ENCODE peak calls at places on chromosome 17, in nine cellular contexts. One of them, this sample, is unnamed.

GRCh38 chr17:31509095-31509804 is 117.8 kb downstream of the RAB11FIP4 start:
- DNase-seq in fibroblast of pulmonary artery: no peak
- DNase-seq in HL-60: no peak
- DNase-seq in kidney epithelial cell: no peak
- DNase-seq in right lobe of liver: no peak
- DNase-seq in heart right ventricle: no peak
- DNase-seq in gastrocnemius medialis: no peak
- DNase-seq in PC-3: no peak
- DNase-seq in ovary: no peak
- DNase-seq in this sample: no peak

GRCh38 chr17:61486135-61487120 is 34.2 kb downstream of the TBX4 start:
- DNase-seq in fibroblast of pulmonary artery: no peak
- DNase-seq in HL-60: no peak
- DNase-seq in kidney epithelial cell: no peak
- DNase-seq in right lobe of liver: no peak
- DNase-seq in heart right ventricle: no peak
- DNase-seq in gastrocnemius medialis: no peak
- DNase-seq in PC-3: no peak
- DNase-seq in ovary: no peak
- DNase-seq in this sample: peak; percentile 56

GRCh38 chr17:64256913-64257807 is 5.9 kb downstream of the TEX2 start:
- DNase-seq in fibroblast of pulmonary artery: peak; percentile 28
- DNase-seq in HL-60: no peak
- DNase-seq in kidney epithelial cell: no peak
- DNase-seq in right lobe of liver: no peak
- DNase-seq in heart right ventricle: no peak
- DNase-seq in gastrocnemius medialis: no peak
- DNase-seq in PC-3: no peak
- DNase-seq in ovary: no peak
- DNase-seq in this sample: no peak

GRCh38 chr17:77425791-77426641 is 285.2 kb downstream of the SEC14L1 start:
- DNase-seq in fibroblast of pulmonary artery: peak; percentile 77
- DNase-seq in HL-60: no peak
- DNase-seq in kidney epithelial cell: no peak
- DNase-seq in right lobe of liver: no peak
- DNase-seq in heart right ventricle: no peak
- DNase-seq in gastrocnemius medialis: no peak
- DNase-seq in PC-3: peak; percentile 72
- DNase-seq in ovary: peak; percentile 48
- DNase-seq in this sample: no peak

GRCh38 chr17:73823684-73824083 is 179.4 kb upstream of the SDK2 start:
- DNase-seq in fibroblast of pulmonary artery: no peak
- DNase-seq in HL-60: no peak
- DNase-seq in kidney epithelial cell: no peak
- DNase-seq in right lobe of liver: no peak
- DNase-seq in heart right ventricle: no peak
- DNase-seq in gastrocnemius medialis: no peak
- DNase-seq in PC-3: no peak
- DNase-seq in ovary: no peak
- DNase-seq in this sample: no peak

GRCh38 chr17:56009795-56010715 is 143.2 kb upstream of the ANKFN1 start:
- DNase-seq in fibroblast of pulmonary artery: no peak
- DNase-seq in HL-60: no peak
- DNase-seq in kidney epithelial cell: no peak
- DNase-seq in right lobe of liver: no peak
- DNase-seq in heart right ventricle: no peak
- DNase-seq in gastrocnemius medialis: no peak
- DNase-seq in PC-3: no peak
- DNase-seq in ovary: no peak
- DNase-seq in this sample: peak; percentile 42

GRCh38 chr17:69175812-69176517 is 34.3 kb upstream of the ABCA6 start:
- DNase-seq in fibroblast of pulmonary artery: peak; percentile 94
- DNase-seq in HL-60: peak; percentile 51
- DNase-seq in kidney epithelial cell: peak; percentile 56
- DNase-seq in right lobe of liver: no peak
- DNase-seq in heart right ventricle: no peak
- DNase-seq in gastrocnemius medialis: no peak
- DNase-seq in PC-3: peak; percentile 95
- DNase-seq in ovary: no peak
- DNase-seq in this sample: no peak

GRCh38 chr17:70184770-70185169 is 15.4 kb downstream of the KCNJ2 start:
- DNase-seq in fibroblast of pulmonary artery: peak; percentile 17
- DNase-seq in HL-60: no peak
- DNase-seq in kidney epithelial cell: no peak
- DNase-seq in right lobe of liver: no peak
- DNase-seq in heart right ventricle: no peak
- DNase-seq in gastrocnemius medialis: no peak
- DNase-seq in PC-3: peak; percentile 88
- DNase-seq in ovary: no peak
- DNase-seq in this sample: no peak

GRCh38 chr17:29240477-29240876 is 6.2 kb upstream of the CRYBA1 start:
- DNase-seq in fibroblast of pulmonary artery: no peak
- DNase-seq in HL-60: no peak
- DNase-seq in kidney epithelial cell: no peak
- DNase-seq in right lobe of liver: no peak
- DNase-seq in heart right ventricle: no peak
- DNase-seq in gastrocnemius medialis: no peak
- DNase-seq in PC-3: no peak
- DNase-seq in ovary: no peak
- DNase-seq in this sample: no peak

GRCh38 chr17:79008666-79009387 is 737 bp downstream of the CANT1 start:
- DNase-seq in fibroblast of pulmonary artery: no peak
- DNase-seq in HL-60: no peak
- DNase-seq in kidney epithelial cell: no peak
- DNase-seq in right lobe of liver: peak; percentile 43
- DNase-seq in heart right ventricle: no peak
- DNase-seq in gastrocnemius medialis: no peak
- DNase-seq in PC-3: no peak
- DNase-seq in ovary: no peak
- DNase-seq in this sample: no peak

GRCh38 chr17:51733166-51733565 is 425.3 kb downstream of the CA10 start:
- DNase-seq in fibroblast of pulmonary artery: no peak
- DNase-seq in HL-60: no peak
- DNase-seq in kidney epithelial cell: no peak
- DNase-seq in right lobe of liver: no peak
- DNase-seq in heart right ventricle: no peak
- DNase-seq in gastrocnemius medialis: no peak
- DNase-seq in PC-3: no peak
- DNase-seq in ovary: no peak
- DNase-seq in this sample: no peak
- TF ChIP-seq CTCF in fibroblast of pulmonary artery: no peak
- TF ChIP-seq CTCF in HL-60: no peak
- TF ChIP-seq CTCF in kidney epithelial cell: no peak
- TF ChIP-seq CTCF in right lobe of liver: no peak
- TF ChIP-seq CTCF in heart right ventricle: no peak
- TF ChIP-seq CTCF in gastrocnemius medialis: no peak
- TF ChIP-seq CTCF in PC-3: no peak
- TF ChIP-seq CTCF in ovary: no peak
- TF ChIP-seq CTCF in this sample: no peak

DNA sequence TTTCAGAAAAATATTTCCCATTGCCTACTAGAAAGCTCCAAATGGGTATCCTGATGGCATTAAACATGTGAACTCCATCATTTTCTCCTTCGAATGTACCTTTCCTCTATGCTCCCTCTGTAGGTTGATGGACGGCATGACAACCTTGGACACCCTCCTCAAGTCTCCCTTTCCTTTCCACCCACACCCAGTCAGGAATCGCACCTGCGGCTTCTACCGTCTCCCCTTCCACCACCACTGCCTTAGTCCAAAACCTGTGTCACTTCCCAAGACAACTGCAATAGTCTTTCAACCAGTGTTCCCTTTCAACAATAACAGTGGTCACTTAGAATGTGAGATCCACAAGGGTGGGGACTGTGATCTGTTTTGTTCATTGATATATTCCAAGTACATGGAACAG is 233.1 kb upstream of the AXIN2 start:
- DNase-seq in fibroblast of pulmonary artery: peak; percentile 57
- DNase-seq in HL-60: no peak
- DNase-seq in kidney epithelial cell: no peak
- DNase-seq in right lobe of liver: no peak
- DNase-seq in heart right ventricle: no peak
- DNase-seq in gastrocnemius medialis: no peak
- DNase-seq in PC-3: peak; percentile 82
- DNase-seq in ovary: no peak
- DNase-seq in this sample: peak; percentile 11
- TF ChIP-seq CTCF in fibroblast of pulmonary artery: peak; percentile 66
- TF ChIP-seq CTCF in HL-60: peak; percentile 23
- TF ChIP-seq CTCF in kidney epithelial cell: peak; percentile 54
- TF ChIP-seq CTCF in right lobe of liver: peak; percentile 47
- TF ChIP-seq CTCF in heart right ventricle: peak; percentile 32
- TF ChIP-seq CTCF in gastrocnemius medialis: no peak
- TF ChIP-seq CTCF in PC-3: peak; percentile 88
- TF ChIP-seq CTCF in ovary: no peak
- TF ChIP-seq CTCF in this sample: peak; percentile 42

GRCh38 chr17:880074-880870 is 98.1 kb downstream of the MRM3 start:
- DNase-seq in fibroblast of pulmonary artery: peak; percentile 20
- DNase-seq in HL-60: no peak
- DNase-seq in kidney epithelial cell: no peak
- DNase-seq in right lobe of liver: no peak
- DNase-seq in heart right ventricle: peak; percentile 73
- DNase-seq in gastrocnemius medialis: no peak
- DNase-seq in PC-3: no peak
- DNase-seq in ovary: peak; percentile 45
- DNase-seq in this sample: no peak

GRCh38 chr17:882827-883585 is 96.6 kb downstream of the NXN start:
- DNase-seq in fibroblast of pulmonary artery: peak; percentile 19
- DNase-seq in HL-60: no peak
- DNase-seq in kidney epithelial cell: no peak
- DNase-seq in right lobe of liver: peak; percentile 81
- DNase-seq in heart right ventricle: peak; percentile 88
- DNase-seq in gastrocnemius medialis: peak; percentile 84
- DNase-seq in PC-3: no peak
- DNase-seq in ovary: peak; percentile 80
- DNase-seq in this sample: peak; percentile 54

GRCh38 chr17:880871-881269 is 98.7 kb downstream of the NXN start:
- DNase-seq in fibroblast of pulmonary artery: no peak
- DNase-seq in HL-60: no peak
- DNase-seq in kidney epithelial cell: no peak
- DNase-seq in right lobe of liver: no peak
- DNase-seq in heart right ventricle: no peak
- DNase-seq in gastrocnemius medialis: no peak
- DNase-seq in PC-3: no peak
- DNase-seq in ovary: no peak
- DNase-seq in this sample: no peak

GRCh38 chr17:876272-876671 is 94.1 kb downstream of the MRM3 start:
- DNase-seq in fibroblast of pulmonary artery: no peak
- DNase-seq in HL-60: no peak
- DNase-seq in kidney epithelial cell: no peak
- DNase-seq in right lobe of liver: no peak
- DNase-seq in heart right ventricle: no peak
- DNase-seq in gastrocnemius medialis: no peak
- DNase-seq in PC-3: no peak
- DNase-seq in ovary: no peak
- DNase-seq in this sample: no peak

DNA sequence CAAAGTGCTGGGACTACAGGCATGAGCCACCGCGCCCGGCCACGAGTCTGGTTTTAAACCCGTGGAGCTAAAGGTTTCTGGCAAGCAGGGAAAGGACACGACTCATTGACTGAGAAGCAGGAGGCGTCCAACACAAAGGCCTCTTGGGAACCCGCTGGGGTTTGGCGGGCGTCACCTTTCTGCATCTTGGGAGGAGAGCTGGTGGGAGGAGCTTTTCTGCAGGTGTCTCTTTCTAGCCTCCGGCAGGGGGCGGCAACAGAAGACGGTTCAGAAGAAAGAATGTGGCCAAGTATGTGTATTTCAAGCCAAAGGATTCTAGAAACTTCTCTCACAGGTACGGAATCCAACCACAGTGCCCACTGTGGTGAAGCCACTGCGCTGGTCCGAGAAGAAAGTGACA is 97.4 kb downstream of the MRM3 start:
- DNase-seq in fibroblast of pulmonary artery: peak; percentile 80
- DNase-seq in HL-60: peak; percentile 14
- DNase-seq in kidney epithelial cell: peak; percentile 70
- DNase-seq in right lobe of liver: peak; percentile 79
- DNase-seq in heart right ventricle: peak; percentile 86
- DNase-seq in gastrocnemius medialis: peak; percentile 57
- DNase-seq in PC-3: peak; percentile 84
- DNase-seq in ovary: peak; percentile 87
- DNase-seq in this sample: peak; percentile 60
- TF ChIP-seq CTCF in fibroblast of pulmonary artery: peak; percentile 67
- TF ChIP-seq CTCF in HL-60: no peak
- TF ChIP-seq CTCF in kidney epithelial cell: peak; percentile 68
- TF ChIP-seq CTCF in right lobe of liver: peak; percentile 57
- TF ChIP-seq CTCF in heart right ventricle: peak; percentile 73
- TF ChIP-seq CTCF in gastrocnemius medialis: peak; percentile 68
- TF ChIP-seq CTCF in PC-3: peak; percentile 62
- TF ChIP-seq CTCF in ovary: no peak
- TF ChIP-seq CTCF in this sample: peak; percentile 55

GRCh38 chr17:43917348-43918025 is 10.2 kb upstream of the MPP2 start:
- DNase-seq in fibroblast of pulmonary artery: peak; percentile 42
- DNase-seq in HL-60: no peak
- DNase-seq in kidney epithelial cell: no peak
- DNase-seq in right lobe of liver: no peak
- DNase-seq in heart right ventricle: peak; percentile 34
- DNase-seq in gastrocnemius medialis: no peak
- DNase-seq in PC-3: no peak
- DNase-seq in ovary: no peak
- DNase-seq in this sample: peak; percentile 47
- TF ChIP-seq CTCF in fibroblast of pulmonary artery: peak; percentile 60
- TF ChIP-seq CTCF in HL-60: peak; percentile 23
- TF ChIP-seq CTCF in kidney epithelial cell: peak; percentile 64
- TF ChIP-seq CTCF in right lobe of liver: peak; percentile 54
- TF ChIP-seq CTCF in heart right ventricle: peak; percentile 72
- TF ChIP-seq CTCF in gastrocnemius medialis: no peak
- TF ChIP-seq CTCF in PC-3: no peak
- TF ChIP-seq CTCF in ovary: no peak
- TF ChIP-seq CTCF in this sample: peak; percentile 37

DNA sequence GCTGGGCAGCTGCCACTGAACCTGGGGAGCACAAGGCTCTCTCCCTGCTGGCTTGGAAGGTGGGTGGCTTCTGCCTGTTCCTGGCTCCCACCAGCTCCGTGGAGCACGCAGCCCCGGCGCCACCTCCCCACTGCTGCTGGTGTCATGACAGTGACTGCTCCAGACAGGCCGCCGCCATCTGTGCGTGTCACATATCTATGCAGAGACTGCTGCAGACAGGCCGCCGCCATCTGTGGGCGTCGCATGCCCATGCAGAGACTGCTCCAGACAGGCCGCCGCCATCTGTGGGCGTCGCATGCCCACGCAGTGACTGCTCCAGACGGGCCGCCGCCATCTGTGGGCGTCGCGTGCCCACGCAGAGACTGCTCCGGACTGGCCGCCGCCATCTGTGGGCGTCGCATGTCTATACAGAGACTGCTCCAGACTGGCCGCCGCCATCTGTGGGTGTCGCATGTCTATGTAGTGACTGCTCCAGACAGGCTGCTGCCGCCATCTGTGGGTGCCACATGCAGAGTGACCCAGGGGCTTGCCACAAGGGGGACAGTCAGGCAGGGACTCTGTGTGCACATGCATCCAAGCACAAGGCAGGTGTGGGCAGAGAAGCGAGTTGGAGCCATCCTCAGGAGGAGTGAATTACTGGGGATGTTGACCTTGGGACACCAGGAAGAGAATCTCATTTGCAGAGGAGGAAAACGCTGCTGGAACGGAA is 3.3 kb upstream of the FN3KRP start:
- DNase-seq in fibroblast of pulmonary artery: no peak
- DNase-seq in HL-60: no peak
- DNase-seq in kidney epithelial cell: no peak
- DNase-seq in right lobe of liver: no peak
- DNase-seq in heart right ventricle: no peak
- DNase-seq in gastrocnemius medialis: no peak
- DNase-seq in PC-3: no peak
- DNase-seq in ovary: no peak
- DNase-seq in this sample: no peak
- TF ChIP-seq CTCF in fibroblast of pulmonary artery: no peak
- TF ChIP-seq CTCF in HL-60: no peak
- TF ChIP-seq CTCF in kidney epithelial cell: no peak
- TF ChIP-seq CTCF in right lobe of liver: no peak
- TF ChIP-seq CTCF in heart right ventricle: no peak
- TF ChIP-seq CTCF in gastrocnemius medialis: no peak
- TF ChIP-seq CTCF in PC-3: no peak
- TF ChIP-seq CTCF in ovary: no peak
- TF ChIP-seq CTCF in this sample: no peak

This sample was measured in nephron progenitor cell.